ENCODE peak calls at places on chromosomes 6 and 20, in five cellular contexts. R, Q, I, L and B are unnamed samples.

GRCh38 chr6:104983296-104983695 is 26.4 kb downstream of the LIN28B start:
- DNase-seq in R (no peak), Q (no peak), I (no peak), L (no peak), B (no peak)

GRCh38 chr20:17083738-17084137 is 143.1 kb upstream of the PCSK2 start:
- DNase-seq in R (no peak), Q (no peak), I (no peak), L (no peak), B (no peak)

GRCh38 chr20:60784321-60784720 is 467.7 kb upstream of the CDH4 start:
- DNase-seq in R (no peak), Q (no peak), I (no peak), L (no peak), B (no peak)

GRCh38 chr6:41713650-41714291 is 21.6 kb downstream of the TFEB start:
- DNase-seq in R (no peak), Q (no peak), I (no peak), L (peak), B (no peak)

GRCh38 chr6:133340557-133340956 is 99.4 kb downstream of the EYA4 start:
- DNase-seq in R (peak), Q (no peak), I (no peak), L (no peak), B (no peak)

GRCh38 chr6:121584591-121585369 is 149.3 kb downstream of the GJA1 start:
- DNase-seq in R (no peak), Q (no peak), I (no peak), L (no peak), B (no peak)

GRCh38 chr6:139474145-139475108 is 100.0 kb upstream of the CITED2 start:
- DNase-seq in R (no peak), Q (no peak), I (no peak), L (no peak), B (peak)

GRCh38 chr20:22794200-22794599 is 209.8 kb upstream of the FOXA2 start:
- DNase-seq in R (peak), Q (no peak), I (no peak), L (no peak), B (no peak)

GRCh38 chr6:144582939-144583613 is 297.9 kb downstream of the UTRN start:
- DNase-seq in R (no peak), Q (no peak), I (peak), L (peak), B (no peak)

GRCh38 chr6:36955671-36956070 is 1.1 kb downstream of the PI16 start:
- DNase-seq in R (no peak), Q (no peak), I (no peak), L (no peak), B (no peak)

GRCh38 chr6:39087197-39087596 is 27.8 kb downstream of the SAYSD1 start:
- DNase-seq in R (no peak), Q (no peak), I (no peak), L (no peak), B (no peak)

GRCh38 chr20:58802061-58802460 is 48.6 kb downstream of the GNAS-AS1 start:
- DNase-seq in R (no peak), Q (no peak), I (no peak), L (no peak), B (no peak)

GRCh38 chr20:3819413-3820047 is 817 bp upstream of the AP5S1 start:
- DNase-seq in R (no peak), Q (no peak), I (no peak), L (peak), B (no peak)

GRCh38 chr6:139647816-139648215 is 273.4 kb upstream of the CITED2 start:
- DNase-seq in R (no peak), Q (no peak), I (no peak), L (no peak), B (no peak)

GRCh38 chr6:116307001-116307400 is 27.3 kb upstream of the TSPYL1 start:
- DNase-seq in R (no peak), Q (no peak), I (no peak), L (no peak), B (no peak)

GRCh38 chr6:55729665-55730064 is 145.7 kb downstream of the BMP5 start:
- DNase-seq in R (no peak), Q (no peak), I (no peak), L (no peak), B (no peak)

GRCh38 chr20:36113566-36114247 is 40.8 kb upstream of the EPB41L1 start:
- DNase-seq in R (no peak), Q (no peak), I (no peak), L (no peak), B (no peak)

GRCh38 chr20:21238400-21238799 is 64.7 kb upstream of the XRN2 start:
- DNase-seq in R (no peak), Q (no peak), I (no peak), L (no peak), B (no peak)

GRCh38 chr6:47197672-47198640 is 111.7 kb downstream of the TNFRSF21 start:
- DNase-seq in R (no peak), Q (no peak), I (no peak), L (no peak), B (no peak)

GRCh38 chr6:56259682-56260081 is 12.3 kb upstream of the COL21A1 start:
- DNase-seq in R (no peak), Q (no peak), I (no peak), L (no peak), B (no peak)

DNA sequence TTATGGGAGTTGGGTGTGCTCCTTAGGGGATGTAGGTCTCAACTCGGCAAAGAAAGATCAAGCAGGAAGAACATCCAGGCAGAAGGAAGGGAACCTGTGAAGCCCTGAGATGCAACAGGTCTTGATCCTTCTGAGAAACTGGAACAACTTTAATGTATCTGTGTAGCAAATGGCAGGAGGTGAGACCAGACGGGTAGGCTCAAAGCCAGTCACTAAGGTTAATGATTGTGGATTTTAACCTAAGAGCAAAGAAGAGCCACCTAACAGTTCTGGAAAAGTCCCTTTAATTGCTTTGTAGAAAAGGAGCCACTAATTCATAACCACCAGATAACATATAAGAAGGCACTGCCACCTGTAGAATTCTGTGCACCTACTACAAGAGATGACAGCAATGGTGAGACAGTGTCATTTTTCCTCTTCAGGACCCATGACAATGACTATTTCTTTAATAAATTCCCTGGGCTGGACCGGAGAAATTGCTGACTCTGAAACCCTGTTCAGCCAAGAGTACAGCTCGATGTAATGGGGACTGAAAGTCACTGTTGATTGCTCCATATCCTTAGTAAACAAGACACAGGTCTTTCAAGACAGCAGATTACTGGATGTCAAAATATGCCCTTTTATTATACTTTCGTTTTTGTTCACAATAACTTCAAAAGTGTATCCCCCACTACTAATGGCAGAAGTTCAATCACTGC is 326.2 kb downstream of the CBLN4 start:
- DNase-seq in R (no peak), Q (no peak), I (no peak), L (no peak), B (no peak)
- H3K27ac ChIP-seq in R (no peak), Q (no peak), I (no peak), L (no peak), B (no peak)

DNA sequence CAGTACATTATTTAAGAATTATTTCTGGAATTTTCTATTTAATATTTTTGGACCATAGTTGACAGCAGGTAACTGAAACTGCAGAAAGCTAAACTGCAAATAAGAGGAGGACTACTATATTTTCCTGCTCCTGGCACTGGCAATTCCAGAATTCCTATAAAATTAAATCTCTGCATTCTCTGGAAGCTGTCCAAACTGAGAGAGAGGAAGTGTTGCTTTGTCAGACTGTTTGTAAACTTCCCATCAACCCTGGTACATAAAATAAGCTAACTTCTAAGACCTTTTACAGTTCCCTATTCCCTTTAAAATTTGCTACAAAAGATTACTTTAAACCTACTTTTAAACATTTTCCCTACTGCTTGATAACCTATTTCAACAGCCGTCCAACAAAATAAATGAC is 196.1 kb upstream of the RUNX2 start:
- DNase-seq in R (no peak), Q (no peak), I (no peak), L (no peak), B (no peak)
- H3K27ac ChIP-seq in R (no peak), Q (no peak), I (no peak), L (no peak), B (no peak)

DNA sequence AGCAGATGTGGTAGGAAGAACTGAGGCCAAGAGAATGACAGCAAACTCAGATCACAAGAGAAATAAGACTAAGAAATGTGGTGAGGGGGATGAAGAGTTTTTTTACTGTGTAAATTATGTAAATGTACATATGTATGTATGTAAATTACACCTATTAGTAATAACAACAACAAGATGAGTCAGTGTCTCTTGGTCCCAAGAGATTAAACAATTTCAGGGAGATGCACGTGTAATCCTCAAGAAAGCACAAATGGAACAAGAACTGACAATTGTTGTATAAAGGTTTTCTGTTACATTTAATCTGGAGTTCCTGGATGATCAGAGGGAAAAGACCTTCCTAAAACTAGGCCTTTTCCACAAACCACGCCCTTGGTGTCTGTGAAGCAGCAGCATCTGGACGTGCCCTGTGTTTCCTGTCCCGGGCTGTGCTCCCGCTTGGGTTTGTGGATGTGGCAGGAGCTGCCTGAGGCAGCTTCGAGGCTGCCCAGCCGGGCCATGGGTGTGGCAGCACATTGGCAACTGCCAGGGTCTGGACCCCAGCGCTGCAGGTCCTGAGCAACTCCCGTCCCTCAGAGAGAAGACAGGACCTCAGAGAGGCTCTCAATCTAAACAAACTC is 999 bp downstream of the CLDN20 start:
- DNase-seq in R (no peak), Q (no peak), I (no peak), L (no peak), B (no peak)
- H3K27ac ChIP-seq in R (no peak), Q (no peak), I (no peak), L (no peak), B (peak)

GRCh38 chr6:80254716-80255115 is 148.2 kb downstream of the BCKDHB start:
- DNase-seq in R (no peak), Q (no peak), I (no peak), L (no peak), B (no peak)
- H3K27ac ChIP-seq in R (no peak), Q (no peak), I (no peak), L (no peak), B (no peak)

GRCh38 chr20:308427-309038 is 11.2 kb downstream of the ZCCHC3 start:
- DNase-seq in R (no peak), Q (peak), I (no peak), L (no peak), B (no peak)

GRCh38 chr20:310645-311044 is 13.3 kb downstream of the ZCCHC3 start:
- DNase-seq in R (no peak), Q (no peak), I (no peak), L (no peak), B (no peak)

GRCh38 chr20:311603-312002 is 13.7 kb upstream of the SOX12 start:
- DNase-seq in R (no peak), Q (no peak), I (no peak), L (no peak), B (no peak)

GRCh38 chr20:309841-310644 is 12.7 kb downstream of the ZCCHC3 start:
- DNase-seq in R (peak), Q (peak), I (peak), L (peak), B (peak)

DNA sequence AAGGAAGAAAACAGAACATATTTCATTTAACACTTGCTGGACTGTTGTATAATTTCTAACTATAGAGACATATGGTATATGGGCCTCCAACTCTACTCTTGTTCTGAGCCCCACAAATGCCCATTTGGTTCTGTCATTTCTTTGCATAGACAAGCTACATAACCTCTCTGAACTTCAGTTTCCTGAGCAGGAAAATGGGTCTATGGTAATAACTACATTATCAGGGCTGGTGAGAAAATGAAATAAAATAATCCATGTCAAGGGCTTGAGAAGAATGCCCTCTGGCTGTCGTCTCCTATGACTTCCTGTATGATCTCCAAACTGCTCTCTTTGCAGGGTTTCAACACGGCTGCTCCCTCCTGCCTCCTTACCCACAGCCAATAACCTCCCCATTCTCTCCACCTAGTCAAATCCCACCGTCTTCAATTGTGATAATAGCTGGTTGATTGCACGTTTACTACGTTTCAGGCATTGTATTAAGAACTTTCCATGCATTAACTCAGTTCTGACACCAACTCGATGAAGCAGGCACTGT is 12.0 kb downstream of the ZCCHC3 start:
- DNase-seq in R (no peak), Q (no peak), I (no peak), L (no peak), B (no peak)
- H3K27ac ChIP-seq in R (no peak), Q (no peak), I (peak), L (peak), B (peak)

DNA sequence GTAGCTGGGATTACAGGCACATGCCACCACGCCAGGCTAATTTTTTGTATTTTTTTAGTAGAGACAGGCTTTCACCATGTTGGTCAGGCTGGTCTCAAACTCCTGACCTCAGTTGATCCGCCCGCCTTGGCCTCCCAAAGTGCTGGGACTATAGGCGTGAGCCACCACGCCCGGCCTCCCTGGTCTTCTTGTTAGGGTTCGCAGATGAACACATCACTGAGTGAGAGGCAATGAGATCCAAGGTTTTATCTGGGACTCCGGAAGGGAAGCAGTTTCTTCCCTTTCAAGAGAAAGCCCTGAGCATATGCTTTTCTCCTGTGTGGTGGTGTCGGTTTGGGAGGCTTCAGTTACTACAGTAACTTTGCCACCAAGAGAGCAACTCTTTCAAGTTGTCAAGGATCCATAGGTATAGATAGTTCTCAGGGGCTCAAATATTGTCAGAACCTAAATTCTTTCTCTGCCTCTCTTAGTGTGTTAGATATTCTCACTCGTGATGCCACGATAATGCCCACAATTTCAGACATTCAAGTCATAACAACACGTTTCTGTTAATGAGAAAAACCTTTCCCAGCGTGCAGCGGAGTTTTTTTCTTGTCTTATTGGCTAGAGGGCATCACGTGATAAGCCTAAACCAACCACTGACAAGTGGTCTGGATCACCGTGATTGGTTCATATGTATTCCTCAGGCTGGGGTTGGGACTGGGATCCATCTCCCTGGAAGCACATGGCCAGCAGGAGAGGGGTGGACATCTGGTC is 36.2 kb upstream of the NCOA3 start:
- DNase-seq in R (no peak), Q (no peak), I (no peak), L (no peak), B (no peak)
- H3K27ac ChIP-seq in R (peak), Q (no peak), I (no peak), L (no peak), B (peak)

GRCh38 chr6:12909828-12910227 is 193.3 kb downstream of the PHACTR1 start:
- DNase-seq in R (no peak), Q (no peak), I (no peak), L (no peak), B (no peak)
- H3K27ac ChIP-seq in R (no peak), Q (no peak), I (no peak), L (no peak), B (no peak)

GRCh38 chr6:136307351-136307750 is 17.7 kb upstream of the BCLAF1 start:
- DNase-seq in R (no peak), Q (no peak), I (no peak), L (no peak), B (no peak)

GRCh38 chr6:136309171-136309570 is 19.5 kb upstream of the BCLAF1 start:
- DNase-seq in R (no peak), Q (no peak), I (no peak), L (no peak), B (no peak)

GRCh38 chr6:136309729-136310311 is 20.2 kb upstream of the BCLAF1 start:
- DNase-seq in R (no peak), Q (no peak), I (no peak), L (no peak), B (no peak)

GRCh38 chr6:136306466-136306865 is 16.8 kb upstream of the BCLAF1 start:
- DNase-seq in R (no peak), Q (no peak), I (no peak), L (no peak), B (no peak)

DNA sequence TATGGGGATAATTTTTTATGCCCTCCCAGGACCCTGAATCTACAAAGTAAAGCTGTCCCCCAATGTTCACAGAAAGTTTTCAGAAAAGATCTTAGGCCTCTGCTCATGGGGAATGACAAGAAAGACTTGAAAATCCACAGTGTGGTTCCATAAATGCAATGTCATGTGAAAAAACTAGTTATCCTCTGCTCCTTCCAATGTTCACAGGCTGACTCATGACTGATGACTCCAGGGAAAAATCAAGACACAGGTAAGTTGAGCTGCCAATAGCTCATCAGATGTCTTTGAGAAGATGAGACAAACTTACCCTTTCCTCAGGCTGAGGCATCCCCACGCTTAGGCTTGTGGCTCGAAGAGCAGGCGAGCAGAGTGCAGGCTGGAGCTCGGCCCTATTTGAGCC is 14.8 kb upstream of the BCLAF1 start:
- DNase-seq in R (no peak), Q (no peak), I (no peak), L (no peak), B (no peak)
- H3K27ac ChIP-seq in R (no peak), Q (no peak), I (no peak), L (no peak), B (no peak)